ENCODE peak calls at places on chromosomes 4 and X, in four cellular contexts. One of them, this sample, is unnamed.

GRCh38 chr4:35970366-35970960 is 273.9 kb downstream of the ARAP2 start:
- DNase-seq in CD8-positive, alpha-beta T cell: no peak
- DNase-seq in cardiac muscle cell: no peak
- DNase-seq in suprapubic skin: no peak
- DNase-seq in this sample: no peak

GRCh38 chr4:57157611-57158137 is 47.5 kb upstream of the IGFBP7 start:
- DNase-seq in suprapubic skin: no peak
- DNase-seq in cardiac muscle cell: no peak
- DNase-seq in CD8-positive, alpha-beta T cell: no peak
- DNase-seq in this sample: no peak

GRCh38 chrX:104315555-104315954 is 60.8 kb upstream of the ESX1 start:
- DNase-seq in cardiac muscle cell: no peak
- DNase-seq in suprapubic skin: no peak
- DNase-seq in CD8-positive, alpha-beta T cell: no peak
- DNase-seq in this sample: peak

GRCh38 chr4:6230502-6230785 is 30.1 kb upstream of the JAKMIP1 start:
- DNase-seq in CD8-positive, alpha-beta T cell: no peak
- DNase-seq in suprapubic skin: no peak
- DNase-seq in cardiac muscle cell: no peak
- DNase-seq in this sample: no peak

GRCh38 chr4:110310795-110311194 is 112.4 kb upstream of the ELOVL6 start:
- DNase-seq in suprapubic skin: no peak
- DNase-seq in cardiac muscle cell: no peak
- DNase-seq in CD8-positive, alpha-beta T cell: no peak
- DNase-seq in this sample: no peak

GRCh38 chr4:80104927-80105326 is 31.9 kb upstream of the ANTXR2 start:
- DNase-seq in CD8-positive, alpha-beta T cell: no peak
- DNase-seq in cardiac muscle cell: no peak
- DNase-seq in suprapubic skin: no peak
- DNase-seq in this sample: no peak

GRCh38 chrX:1598876-1599790 is 7.7 kb downstream of the AKAP17A start:
- DNase-seq in suprapubic skin: no peak
- DNase-seq in cardiac muscle cell: no peak
- DNase-seq in CD8-positive, alpha-beta T cell: no peak
- DNase-seq in this sample: no peak

GRCh38 chr4:685681-686218 is 3.2 kb downstream of the SLC49A3 start:
- DNase-seq in cardiac muscle cell: no peak
- DNase-seq in suprapubic skin: no peak
- DNase-seq in CD8-positive, alpha-beta T cell: no peak
- DNase-seq in this sample: no peak

GRCh38 chr4:156971623-156972369 is at the start of gene PDGFC:
- DNase-seq in cardiac muscle cell: peak
- DNase-seq in CD8-positive, alpha-beta T cell: no peak
- DNase-seq in suprapubic skin: peak
- DNase-seq in this sample: peak

GRCh38 chrX:98371994-98372393 is 1488.3 kb downstream of the RPA4 start:
- DNase-seq in CD8-positive, alpha-beta T cell: no peak
- DNase-seq in suprapubic skin: no peak
- DNase-seq in cardiac muscle cell: no peak
- DNase-seq in this sample: no peak

GRCh38 chr4:7581477-7581876 is 146.7 kb upstream of the PSAPL1 start:
- DNase-seq in suprapubic skin: no peak
- DNase-seq in cardiac muscle cell: peak
- DNase-seq in CD8-positive, alpha-beta T cell: no peak
- DNase-seq in this sample: peak

GRCh38 chr4:39429476-39430310 is 23.0 kb downstream of the KLB start:
- DNase-seq in cardiac muscle cell: no peak
- DNase-seq in CD8-positive, alpha-beta T cell: no peak
- DNase-seq in suprapubic skin: no peak
- DNase-seq in this sample: no peak

GRCh38 chr4:164408831-164409230 is 345.1 kb upstream of the SMIM31 start:
- DNase-seq in cardiac muscle cell: no peak
- DNase-seq in CD8-positive, alpha-beta T cell: no peak
- DNase-seq in suprapubic skin: no peak
- DNase-seq in this sample: no peak

GRCh38 chr4:81807386-81807785 is 335.7 kb upstream of the RASGEF1B start:
- DNase-seq in cardiac muscle cell: no peak
- DNase-seq in suprapubic skin: no peak
- DNase-seq in CD8-positive, alpha-beta T cell: no peak
- DNase-seq in this sample: no peak

GRCh38 chr4:121790976-121791375 is 10.1 kb upstream of the EXOSC9 start:
- DNase-seq in CD8-positive, alpha-beta T cell: no peak
- DNase-seq in suprapubic skin: no peak
- DNase-seq in cardiac muscle cell: no peak
- DNase-seq in this sample: no peak

GRCh38 chr4:149765630-149766029 is 50.0 kb downstream of the IQCM start:
- DNase-seq in CD8-positive, alpha-beta T cell: no peak
- DNase-seq in suprapubic skin: no peak
- DNase-seq in cardiac muscle cell: no peak
- DNase-seq in this sample: peak

GRCh38 chr4:3010998-3011397 is 47.6 kb downstream of the GRK4 start:
- DNase-seq in suprapubic skin: peak
- DNase-seq in CD8-positive, alpha-beta T cell: no peak
- DNase-seq in cardiac muscle cell: no peak
- DNase-seq in this sample: peak

GRCh38 chr4:142660728-142661127 is 185.4 kb downstream of the INPP4B start:
- DNase-seq in suprapubic skin: no peak
- DNase-seq in CD8-positive, alpha-beta T cell: no peak
- DNase-seq in cardiac muscle cell: no peak
- DNase-seq in this sample: no peak

GRCh38 chr4:34679228-34679627 is 1565.1 kb downstream of the ARAP2 start:
- DNase-seq in CD8-positive, alpha-beta T cell: no peak
- DNase-seq in suprapubic skin: no peak
- DNase-seq in cardiac muscle cell: no peak
- DNase-seq in this sample: no peak

GRCh38 chr4:86594559-86595425 is 677 bp downstream of the PTPN13 start:
- DNase-seq in cardiac muscle cell: peak
- DNase-seq in CD8-positive, alpha-beta T cell: no peak
- DNase-seq in suprapubic skin: peak
- DNase-seq in this sample: peak

DNA sequence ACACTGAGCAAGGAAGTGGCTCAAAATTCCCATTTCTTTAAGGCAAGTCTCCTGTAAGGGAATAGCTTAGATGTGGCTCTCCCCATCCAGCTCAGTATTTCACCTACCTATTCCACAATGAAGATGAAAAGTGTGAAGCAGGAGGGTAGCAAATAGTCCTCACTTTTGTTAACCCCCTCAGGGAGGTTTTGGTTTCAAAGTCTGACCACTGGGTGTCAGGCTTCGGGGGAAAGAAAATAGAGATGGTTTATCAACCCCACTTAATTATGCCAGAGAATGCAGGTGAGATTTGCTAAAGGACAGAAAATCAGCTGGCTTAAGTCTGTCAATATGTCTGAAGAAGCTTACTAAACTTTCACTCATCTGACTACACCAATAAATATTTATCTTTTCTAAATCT is 69.5 kb downstream of the DHX15 start:
- DNase-seq in cardiac muscle cell: no peak
- DNase-seq in suprapubic skin: no peak
- DNase-seq in CD8-positive, alpha-beta T cell: no peak
- DNase-seq in this sample: peak
- TF ChIP-seq CTCF in cardiac muscle cell: peak
- TF ChIP-seq CTCF in suprapubic skin: no peak
- TF ChIP-seq CTCF in CD8-positive, alpha-beta T cell: no peak
- TF ChIP-seq CTCF in this sample: peak

GRCh38 chr4:45944000-45944399 is 179.9 kb downstream of the GABRG1 start:
- DNase-seq in cardiac muscle cell: peak
- DNase-seq in CD8-positive, alpha-beta T cell: no peak
- DNase-seq in suprapubic skin: no peak
- DNase-seq in this sample: no peak
- TF ChIP-seq CTCF in cardiac muscle cell: no peak
- TF ChIP-seq CTCF in CD8-positive, alpha-beta T cell: no peak
- TF ChIP-seq CTCF in suprapubic skin: no peak
- TF ChIP-seq CTCF in this sample: no peak

GRCh38 chr4:26331380-26331945 is 10.6 kb downstream of the RBPJ start:
- DNase-seq in CD8-positive, alpha-beta T cell: no peak
- DNase-seq in suprapubic skin: no peak
- DNase-seq in cardiac muscle cell: no peak
- DNase-seq in this sample: no peak
- TF ChIP-seq CTCF in CD8-positive, alpha-beta T cell: no peak
- TF ChIP-seq CTCF in suprapubic skin: no peak
- TF ChIP-seq CTCF in cardiac muscle cell: no peak
- TF ChIP-seq CTCF in this sample: no peak

DNA sequence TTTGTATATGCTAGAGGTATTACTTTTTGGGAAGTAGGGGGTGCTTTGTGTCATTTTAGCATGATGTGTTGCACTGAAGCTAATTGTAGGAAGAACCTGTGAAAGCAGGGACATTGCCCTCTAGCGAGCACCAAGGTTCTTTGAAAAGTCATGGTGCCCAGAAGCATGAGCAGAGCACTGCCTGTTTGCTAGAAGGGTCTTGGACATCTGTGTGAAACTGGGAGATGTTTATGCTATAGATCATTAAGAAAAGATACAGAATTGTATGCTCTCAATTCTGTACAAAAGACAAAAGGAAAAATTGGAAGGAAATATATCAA is 14.7 kb downstream of the GRPR start:
- DNase-seq in cardiac muscle cell: peak
- DNase-seq in CD8-positive, alpha-beta T cell: no peak
- DNase-seq in suprapubic skin: no peak
- DNase-seq in this sample: peak
- TF ChIP-seq CTCF in cardiac muscle cell: no peak
- TF ChIP-seq CTCF in CD8-positive, alpha-beta T cell: no peak
- TF ChIP-seq CTCF in suprapubic skin: no peak
- TF ChIP-seq CTCF in this sample: peak

GRCh38 chrX:101357166-101357795 is 8.7 kb upstream of the TIMM8A start:
- DNase-seq in suprapubic skin: no peak
- DNase-seq in cardiac muscle cell: no peak
- DNase-seq in CD8-positive, alpha-beta T cell: no peak
- DNase-seq in this sample: peak
- TF ChIP-seq CTCF in suprapubic skin: no peak
- TF ChIP-seq CTCF in cardiac muscle cell: peak
- TF ChIP-seq CTCF in CD8-positive, alpha-beta T cell: no peak
- TF ChIP-seq CTCF in this sample: peak

GRCh38 chr4:155526452-155527169 is 140.0 kb upstream of the GUCY1A1 start:
- DNase-seq in cardiac muscle cell: no peak
- DNase-seq in suprapubic skin: no peak
- DNase-seq in CD8-positive, alpha-beta T cell: no peak
- DNase-seq in this sample: peak

GRCh38 chr4:155530290-155530689 is 136.4 kb upstream of the GUCY1A1 start:
- DNase-seq in CD8-positive, alpha-beta T cell: no peak
- DNase-seq in cardiac muscle cell: no peak
- DNase-seq in suprapubic skin: no peak
- DNase-seq in this sample: no peak

GRCh38 chr4:155530857-155531256 is 135.8 kb upstream of the GUCY1A1 start:
- DNase-seq in cardiac muscle cell: no peak
- DNase-seq in CD8-positive, alpha-beta T cell: no peak
- DNase-seq in suprapubic skin: no peak
- DNase-seq in this sample: no peak

GRCh38 chr4:155529761-155530160 is 136.9 kb upstream of the GUCY1A1 start:
- DNase-seq in suprapubic skin: no peak
- DNase-seq in CD8-positive, alpha-beta T cell: no peak
- DNase-seq in cardiac muscle cell: no peak
- DNase-seq in this sample: no peak

GRCh38 chr4:155529197-155529596 is 137.5 kb upstream of the GUCY1A1 start:
- DNase-seq in cardiac muscle cell: peak
- DNase-seq in suprapubic skin: no peak
- DNase-seq in CD8-positive, alpha-beta T cell: no peak
- DNase-seq in this sample: peak
- TF ChIP-seq CTCF in cardiac muscle cell: peak
- TF ChIP-seq CTCF in suprapubic skin: no peak
- TF ChIP-seq CTCF in CD8-positive, alpha-beta T cell: no peak
- TF ChIP-seq CTCF in this sample: peak

DNA sequence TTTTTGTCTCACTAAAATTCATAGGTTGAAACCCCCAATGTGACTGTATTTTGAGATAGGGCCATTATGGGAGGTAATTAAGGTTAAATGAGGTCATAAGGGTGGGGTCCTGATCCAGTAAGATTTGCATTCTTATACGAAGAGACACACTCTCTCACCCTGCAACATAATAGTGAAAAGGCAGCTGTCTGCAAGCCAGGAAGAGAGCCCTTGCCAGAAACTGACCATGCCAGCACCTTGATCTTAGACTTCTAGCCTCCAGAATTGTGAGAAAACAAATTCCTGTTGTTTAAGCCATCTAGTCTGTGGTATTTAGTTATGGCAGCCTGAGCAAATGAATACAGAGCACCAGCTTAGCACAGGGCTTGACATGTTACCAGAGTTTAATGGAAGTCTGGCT is 17.5 kb upstream of the IGSF1 start:
- DNase-seq in CD8-positive, alpha-beta T cell: no peak
- DNase-seq in suprapubic skin: no peak
- DNase-seq in cardiac muscle cell: no peak
- DNase-seq in this sample: no peak
- TF ChIP-seq CTCF in CD8-positive, alpha-beta T cell: no peak
- TF ChIP-seq CTCF in suprapubic skin: no peak
- TF ChIP-seq CTCF in cardiac muscle cell: no peak
- TF ChIP-seq CTCF in this sample: no peak

DNA sequence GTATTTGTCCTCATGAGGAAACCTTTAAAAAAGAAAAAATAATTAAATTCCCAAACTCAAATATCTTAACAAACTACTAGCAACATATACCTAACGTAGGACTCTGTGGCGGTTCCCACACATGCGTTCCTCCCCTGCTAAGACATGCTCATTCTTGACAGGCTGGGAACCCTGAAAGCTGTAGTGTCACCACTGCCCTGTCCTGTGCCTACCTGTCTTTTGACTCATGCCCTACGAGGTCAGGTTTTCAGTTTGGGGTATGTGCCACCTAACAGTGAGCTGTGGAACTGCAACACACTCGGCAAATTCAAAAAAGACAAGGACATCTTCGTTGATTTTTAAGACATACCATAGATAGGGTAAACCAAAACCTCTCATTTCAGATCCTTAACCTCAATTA is 17.8 kb downstream of the IDS start:
- DNase-seq in CD8-positive, alpha-beta T cell: no peak
- DNase-seq in suprapubic skin: no peak
- DNase-seq in cardiac muscle cell: no peak
- DNase-seq in this sample: no peak
- TF ChIP-seq CTCF in CD8-positive, alpha-beta T cell: no peak
- TF ChIP-seq CTCF in suprapubic skin: peak
- TF ChIP-seq CTCF in cardiac muscle cell: peak
- TF ChIP-seq CTCF in this sample: peak

DNA sequence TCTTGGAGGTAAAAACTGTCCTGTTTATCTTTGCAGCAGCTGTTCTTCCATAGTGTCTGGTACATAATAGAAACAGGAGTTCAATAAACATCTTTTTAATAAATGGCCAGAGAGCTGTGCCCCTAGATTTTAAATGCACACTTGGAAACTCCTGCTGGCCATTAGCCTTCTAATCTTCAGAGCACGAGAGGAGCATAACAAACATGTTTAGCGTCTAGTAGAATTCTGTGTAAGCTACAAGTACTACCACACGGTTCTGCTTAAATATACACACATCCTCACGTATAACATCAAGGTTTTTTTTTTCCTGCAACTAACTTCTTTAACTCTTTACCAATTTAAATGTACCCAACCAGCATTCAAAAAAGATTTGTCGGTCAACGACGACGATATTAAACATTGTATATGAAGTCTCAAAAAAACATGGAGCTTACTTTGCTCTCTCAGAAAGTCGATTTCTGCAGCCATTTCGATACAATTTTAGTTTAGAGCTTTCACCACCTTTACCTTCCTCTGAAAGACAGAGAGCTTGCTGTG is 635 bp downstream of the SCLT1 start:
- DNase-seq in cardiac muscle cell: peak
- DNase-seq in CD8-positive, alpha-beta T cell: no peak
- DNase-seq in suprapubic skin: no peak
- DNase-seq in this sample: peak
- TF ChIP-seq CTCF in cardiac muscle cell: no peak
- TF ChIP-seq CTCF in CD8-positive, alpha-beta T cell: no peak
- TF ChIP-seq CTCF in suprapubic skin: no peak
- TF ChIP-seq CTCF in this sample: no peak